ENCODE peak calls at places on chromosomes 7 and 10, in six cellular contexts. Z is HCT116, P is HepG2, F is GM12878, M is SK-N-SH, L is H1. B is an unnamed sample.

GRCh38 chr7:91240546-91240945 is 23.7 kb upstream of the FZD1 start:
- DNase-seq in Z (no peak), P (peak; percentile 32), F (no peak), M (no peak), L (no peak), B (no peak)

GRCh38 chr10:12181065-12181775 is 14.5 kb downstream of the NUDT5 start:
- DNase-seq in Z (no peak), P (no peak), F (peak; percentile 31), M (no peak), L (no peak), B (no peak)

GRCh38 chr10:30500963-30501504 is 67.0 kb downstream of the MAP3K8 start:
- DNase-seq in Z (no peak), P (no peak), F (no peak), M (no peak), L (no peak), B (no peak)

GRCh38 chr7:47186316-47186715 is 395.6 kb downstream of the TNS3 start:
- DNase-seq in Z (no peak), P (no peak), F (peak; percentile 25), M (no peak), L (no peak), B (no peak)

GRCh38 chr7:97075928-97076327 is 41.6 kb upstream of the SDHAF3 start:
- DNase-seq in Z (peak; percentile 8), P (peak; percentile 25), F (no peak), M (no peak), L (no peak), B (no peak)

GRCh38 chr10:86155034-86155656 is 211.4 kb downstream of the GRID1 start:
- DNase-seq in Z (no peak), P (no peak), F (no peak), M (peak; percentile 53), L (no peak), B (no peak)

GRCh38 chr10:27717191-27717590 is 28.4 kb downstream of the MKX start:
- DNase-seq in Z (no peak), P (no peak), F (no peak), M (no peak), L (no peak), B (no peak)

GRCh38 chr7:37673523-37673922 is 10.0 kb upstream of the GPR141 start:
- DNase-seq in Z (no peak), P (no peak), F (no peak), M (no peak), L (no peak), B (no peak)

GRCh38 chr10:121900443-121901174 is 27.2 kb downstream of the ATE1 start:
- DNase-seq in Z (peak; percentile 52), P (peak; percentile 62), F (no peak), M (peak; percentile 65), L (no peak), B (peak; percentile 69)

GRCh38 chr10:112763916-112764520 is 186.0 kb upstream of the TCF7L2 start:
- DNase-seq in Z (no peak), P (no peak), F (no peak), M (no peak), L (no peak), B (no peak)

GRCh38 chr7:372939-373791 is 83.2 kb downstream of the FOXL3 start:
- DNase-seq in Z (no peak), P (peak; percentile 92), F (no peak), M (peak; percentile 34), L (no peak), B (no peak)

GRCh38 chr7:157461805-157462771 is 125.3 kb downstream of the DNAJB6 start:
- DNase-seq in Z (no peak), P (no peak), F (no peak), M (no peak), L (no peak), B (no peak)

GRCh38 chr7:54091322-54091721 is 450.9 kb upstream of the VSTM2A start:
- DNase-seq in Z (no peak), P (no peak), F (no peak), M (no peak), L (no peak), B (no peak)

GRCh38 chr10:121668336-121669009 is 70.2 kb upstream of the FGFR2 start:
- DNase-seq in Z (no peak), P (no peak), F (no peak), M (peak; percentile 90), L (peak; percentile 21), B (no peak)

GRCh38 chr7:81919494-81919893 is 149.6 kb upstream of the HGF start:
- DNase-seq in Z (no peak), P (no peak), F (no peak), M (no peak), L (no peak), B (no peak)
- TF ChIP-seq JUND in Z (no peak), P (no peak), F (no peak), M (no peak), L (no peak), B (no peak)

GRCh38 chr7:22302193-22302592 is 54.8 kb downstream of the RAPGEF5 start:
- DNase-seq in Z (no peak), P (no peak), F (no peak), M (no peak), L (no peak), B (no peak)

GRCh38 chr7:22301790-22302189 is 55.2 kb downstream of the RAPGEF5 start:
- DNase-seq in Z (no peak), P (no peak), F (no peak), M (no peak), L (no peak), B (no peak)

GRCh38 chr7:22305706-22306105 is 51.2 kb downstream of the RAPGEF5 start:
- DNase-seq in Z (no peak), P (no peak), F (no peak), M (no peak), L (no peak), B (no peak)

GRCh38 chr7:22300839-22301238 is 56.1 kb downstream of the RAPGEF5 start:
- DNase-seq in Z (no peak), P (no peak), F (no peak), M (no peak), L (no peak), B (no peak)

DNA sequence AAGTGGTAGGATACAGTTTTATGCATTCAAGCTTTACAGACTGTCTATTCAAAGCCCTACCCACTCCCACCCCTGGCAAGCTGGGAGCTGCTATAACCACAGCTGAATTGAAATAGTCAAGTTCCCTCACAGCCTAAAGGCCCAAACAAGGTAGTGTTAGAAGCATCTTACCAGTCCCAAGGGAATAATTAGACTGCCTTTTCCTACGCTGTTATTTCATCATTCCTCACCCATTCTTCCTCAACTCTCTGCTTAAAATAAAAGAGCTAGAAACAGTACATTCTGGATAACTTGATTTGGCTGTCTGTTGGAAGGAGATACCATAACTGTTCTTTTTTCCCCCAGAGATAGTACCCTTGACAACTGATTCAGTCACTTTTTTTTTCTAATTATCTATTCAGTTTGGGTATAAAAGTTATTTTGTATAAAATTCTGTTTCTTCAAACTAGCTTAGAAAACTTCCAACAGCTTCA is 54.0 kb downstream of the RAPGEF5 start:
- DNase-seq in Z (no peak), P (no peak), F (no peak), M (no peak), L (no peak), B (no peak)
- TF ChIP-seq JUND in Z (no peak), P (no peak), F (no peak), M (no peak), L (no peak), B (no peak)

GRCh38 chr7:57400531-57401155 is 49.3 kb upstream of the ZNF716 start:
- DNase-seq in Z (no peak), P (no peak), F (no peak), M (no peak), L (no peak), B (no peak)
- TF ChIP-seq JUND in Z (no peak), P (no peak), F (no peak), M (no peak), L (no peak), B (no peak)

GRCh38 chr10:2949221-2949947 is 118.0 kb upstream of the PFKP start:
- DNase-seq in Z (no peak), P (no peak), F (no peak), M (no peak), L (no peak), B (no peak)

GRCh38 chr10:2951235-2951835 is 116.0 kb upstream of the PFKP start:
- DNase-seq in Z (no peak), P (no peak), F (no peak), M (no peak), L (no peak), B (no peak)

GRCh38 chr10:2948127-2948854 is 119.1 kb upstream of the PFKP start:
- DNase-seq in Z (no peak), P (no peak), F (peak; percentile 63), M (no peak), L (no peak), B (no peak)

GRCh38 chr10:2950546-2950945 is 116.8 kb upstream of the PFKP start:
- DNase-seq in Z (no peak), P (no peak), F (no peak), M (no peak), L (no peak), B (no peak)

GRCh38 chr10:2949948-2950354 is 117.4 kb upstream of the PFKP start:
- DNase-seq in Z (no peak), P (no peak), F (peak; percentile 43), M (no peak), L (no peak), B (no peak)
- TF ChIP-seq JUND in Z (peak; percentile 15), P (no peak), F (peak; percentile 47), M (no peak), L (no peak), B (no peak)

DNA sequence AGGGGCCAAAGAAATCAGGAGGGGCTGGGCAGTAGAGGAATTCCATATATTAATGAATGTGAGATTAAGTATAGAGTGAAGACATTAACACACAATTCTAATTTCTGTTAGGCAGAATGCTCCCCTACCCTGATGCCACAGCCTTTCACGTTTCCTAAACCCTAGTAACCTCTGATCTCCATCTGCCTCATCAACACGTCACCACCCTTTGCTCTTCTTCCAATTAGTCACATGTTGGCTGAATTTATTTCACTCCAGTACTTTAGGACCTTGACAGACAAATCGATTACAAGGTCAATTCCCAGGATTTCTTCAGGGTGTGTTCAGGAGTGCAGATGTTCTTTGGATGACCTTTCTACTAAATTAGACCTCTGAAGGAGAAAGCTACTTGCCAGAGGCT is 12.9 kb downstream of the AGR2 start:
- DNase-seq in Z (no peak), P (no peak), F (no peak), M (no peak), L (no peak), B (no peak)
- TF ChIP-seq JUND in Z (no peak), P (no peak), F (no peak), M (no peak), L (no peak), B (no peak)

DNA sequence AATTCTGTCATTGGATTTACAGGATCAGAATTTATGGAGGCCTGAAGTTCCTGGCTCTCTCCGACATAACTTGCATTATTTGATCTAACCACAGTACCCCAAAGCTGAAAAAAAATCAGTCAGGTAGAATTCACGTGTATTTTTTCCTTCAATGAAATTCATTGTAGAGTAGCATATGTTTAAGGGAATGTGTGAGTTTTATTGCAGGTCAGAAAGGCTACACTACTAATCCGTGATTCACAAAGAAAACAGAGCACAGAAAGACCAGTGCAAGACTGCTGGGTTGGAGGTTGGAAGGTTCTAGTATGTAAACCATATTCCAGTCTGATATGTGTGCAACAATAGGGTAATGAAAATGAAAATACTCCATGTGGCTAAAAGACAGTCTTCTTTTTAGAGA is 247.0 kb upstream of the FERD3L start:
- DNase-seq in Z (no peak), P (no peak), F (no peak), M (no peak), L (no peak), B (no peak)
- TF ChIP-seq JUND in Z (no peak), P (no peak), F (no peak), M (no peak), L (no peak), B (no peak)